ENCODE peak calls at places on chromosomes 1 and 21, in five cellular contexts. Q is AML-193; H is CD4-positive, CD25-positive, alpha-beta regulatory T cell; G is Right ventricle myocardium superior; K is A549. C is an unnamed sample.

GRCh38 chr1:67619080-67619479 is 65.9 kb upstream of the GADD45A start:
- DNase-seq in Q (no peak), H (no peak), G (no peak), K (no peak), C (no peak)

GRCh38 chr1:9687876-9688582 is 36.5 kb downstream of the PIK3CD start:
- DNase-seq in Q (no peak), H (no peak), G (peak; percentile 49), K (no peak), C (peak; percentile 28)

GRCh38 chr1:38006008-38006828 is 904 bp upstream of the FHL3 start:
- DNase-seq in Q (no peak), H (no peak), G (peak; percentile 68), K (no peak), C (no peak)

GRCh38 chr1:62384276-62385005 is 52.4 kb upstream of the USP1 start:
- DNase-seq in Q (no peak), H (no peak), G (peak; percentile 43), K (no peak), C (no peak)

GRCh38 chr1:52168373-52169080 is 26.6 kb downstream of the ZFYVE9 start:
- DNase-seq in Q (no peak), H (no peak), G (no peak), K (no peak), C (no peak)

GRCh38 chr21:35506352-35506751 is 457.2 kb upstream of the RUNX1 start:
- DNase-seq in Q (no peak), H (no peak), G (no peak), K (no peak), C (no peak)

GRCh38 chr1:37391181-37391949 is 83.0 kb upstream of the ZC3H12A start:
- DNase-seq in Q (no peak), H (no peak), G (no peak), K (peak; percentile 16), C (no peak)

GRCh38 chr1:59707216-59707615 is 107.5 kb upstream of the HOOK1 start:
- DNase-seq in Q (no peak), H (no peak), G (peak; percentile 59), K (peak; percentile 33), C (no peak)

GRCh38 chr1:207321790-207322530 is 482 bp downstream of the CD55 start:
- DNase-seq in Q (no peak), H (no peak), G (no peak), K (peak; percentile 38), C (peak; percentile 8)

GRCh38 chr21:21324297-21324696 is 326.1 kb downstream of the NCAM2 start:
- DNase-seq in Q (no peak), H (no peak), G (no peak), K (no peak), C (no peak)

GRCh38 chr1:16727190-16728111 is 12.9 kb upstream of the RNU1-4 start:
- DNase-seq in Q (no peak), H (no peak), G (peak; percentile 42), K (peak; percentile 70), C (peak; percentile 42)

GRCh38 chr1:65728504-65728903 is 64.2 kb upstream of the PDE4B start:
- DNase-seq in Q (no peak), H (no peak), G (no peak), K (no peak), C (no peak)

GRCh38 chr1:4974981-4975685 is 320.7 kb downstream of the AJAP1 start:
- DNase-seq in Q (no peak), H (no peak), G (no peak), K (no peak), C (no peak)

GRCh38 chr1:76053021-76053420 is 21.5 kb upstream of the ST6GALNAC3 start:
- DNase-seq in Q (no peak), H (no peak), G (no peak), K (no peak), C (no peak)

GRCh38 chr1:237779356-237779755 is 111.4 kb downstream of the ZP4 start:
- DNase-seq in Q (no peak), H (no peak), G (no peak), K (no peak), C (no peak)

GRCh38 chr21:46634427-46634826 is 1.0 kb upstream of the PRMT2 start:
- DNase-seq in Q (no peak), H (no peak), G (no peak), K (no peak), C (no peak)

GRCh38 chr1:48217861-48218260 is 4.7 kb upstream of the SLC5A9 start:
- DNase-seq in Q (no peak), H (no peak), G (no peak), K (no peak), C (no peak)

GRCh38 chr1:23924601-23925000 is 11.4 kb upstream of the CNR2 start:
- DNase-seq in Q (no peak), H (no peak), G (no peak), K (no peak), C (no peak)

GRCh38 chr21:44949161-44950015 is 9.6 kb downstream of the SLX9 start:
- DNase-seq in Q (peak; percentile 9), H (peak; percentile 72), G (peak; percentile 94), K (peak; percentile 65), C (peak; percentile 95)

GRCh38 chr1:202805886-202806511 is 2.2 kb downstream of the KDM5B start:
- DNase-seq in Q (peak; percentile 51), H (no peak), G (no peak), K (peak; percentile 12), C (no peak)

GRCh38 chr21:38123626-38124025 is 133.2 kb upstream of the KCNJ15 start:
- DNase-seq in Q (no peak), H (no peak), G (no peak), K (no peak), C (no peak)

GRCh38 chr1:111392042-111392441 is 35.5 kb downstream of the OVGP1 start:
- DNase-seq in Q (no peak), H (no peak), G (no peak), K (no peak), C (no peak)

GRCh38 chr1:81044708-81045107 is 756.0 kb upstream of the ADGRL2 start:
- DNase-seq in Q (no peak), H (no peak), G (no peak), K (no peak), C (no peak)

GRCh38 chr21:42151148-42152074 is 67.5 kb upstream of the ABCG1 start:
- DNase-seq in Q (no peak), H (no peak), G (no peak), K (no peak), C (no peak)

GRCh38 chr1:106749906-106750305 is 306.6 kb upstream of the PRMT6 start:
- DNase-seq in Q (no peak), H (no peak), G (no peak), K (no peak), C (no peak)

GRCh38 chr1:227728059-227728891 is 6.8 kb downstream of the JMJD4 start:
- DNase-seq in Q (no peak), H (peak; percentile 72), G (peak; percentile 83), K (peak; percentile 75), C (peak; percentile 78)

GRCh38 chr1:8013800-8014199 is 12.3 kb downstream of the ERRFI1 start:
- DNase-seq in Q (no peak), H (no peak), G (no peak), K (no peak), C (no peak)

GRCh38 chr1:211928222-211928856 is 97.8 kb upstream of the LPGAT1 start:
- DNase-seq in Q (no peak), H (no peak), G (no peak), K (peak; percentile 89), C (no peak)

GRCh38 chr1:119453021-119453420 is 38.1 kb downstream of the HSD3B2 start:
- DNase-seq in Q (no peak), H (no peak), G (no peak), K (no peak), C (no peak)

GRCh38 chr1:184186167-184186566 is 134.6 kb downstream of the TSEN15 start:
- DNase-seq in Q (no peak), H (no peak), G (no peak), K (no peak), C (peak; percentile 31)

GRCh38 chr1:203406446-203407045 is 55.6 kb upstream of the FMOD start:
- DNase-seq in Q (no peak), H (no peak), G (peak; percentile 77), K (no peak), C (no peak)

GRCh38 chr1:150613061-150613920 is 16.1 kb downstream of the ENSA start:
- DNase-seq in Q (peak; percentile 96), H (peak; percentile 30), G (no peak), K (peak; percentile 90), C (no peak)

GRCh38 chr1:185152187-185152767 is 4.5 kb downstream of the TRMT1L start:
- DNase-seq in Q (no peak), H (no peak), G (no peak), K (no peak), C (no peak)

C was measured in HuH-7.5.